ENCODE peak calls at places on chromosome 16, in five cellular contexts. T, C, D, I and F are unnamed samples.

GRCh38 chr16:54006693-54007092 is 279.9 kb downstream of the IRX3 start:
- DNase-seq in T (no peak), I (no peak), C (no peak), D (no peak), F (no peak)

GRCh38 chr16:85206472-85207356 is 94.4 kb upstream of the CIBAR2 start:
- DNase-seq in T (peak; percentile 75), C (no peak), D (no peak), I (peak; percentile 69), F (no peak)

GRCh38 chr16:4386452-4386813 is 14.8 kb downstream of the VASN start:
- DNase-seq in D (no peak), T (no peak), C (no peak), I (no peak), F (no peak)

GRCh38 chr16:11299865-11300559 is 18.9 kb upstream of the PRM1 start:
- DNase-seq in I (no peak), D (no peak), T (no peak), C (no peak), F (no peak)

GRCh38 chr16:83137894-83138293 is 511.1 kb downstream of the CDH13 start:
- DNase-seq in C (no peak), I (no peak), D (peak; percentile 15), T (no peak), F (no peak)

GRCh38 chr16:58062821-58063220 is 37.3 kb downstream of the MMP15 start:
- DNase-seq in D (no peak), C (no peak), I (no peak), T (no peak), F (no peak)

GRCh38 chr16:2691491-2692248 is 9.3 kb downstream of the KCTD5 start:
- DNase-seq in T (no peak), I (peak; percentile 81), D (no peak), C (no peak), F (no peak)

GRCh38 chr16:79505344-79505743 is 95.2 kb downstream of the MAF start:
- DNase-seq in T (no peak), I (no peak), C (no peak), D (no peak), F (no peak)

GRCh38 chr16:17104654-17105053 is 366.1 kb downstream of the XYLT1 start:
- DNase-seq in I (no peak), D (no peak), T (no peak), C (no peak), F (no peak)

GRCh38 chr16:23009075-23009474 is 140.2 kb downstream of the USP31 start:
- DNase-seq in T (no peak), C (no peak), D (no peak), I (no peak), F (no peak)

GRCh38 chr16:8611886-8612595 is 9.5 kb upstream of the METTL22 start:
- DNase-seq in D (no peak), T (no peak), C (no peak), I (no peak), F (no peak)

GRCh38 chr16:50301626-50302471 is 35.5 kb downstream of the ADCY7 start:
- DNase-seq in D (no peak), I (peak; percentile 54), C (no peak), T (peak; percentile 68), F (no peak)

GRCh38 chr16:75555213-75555706 is 792 bp downstream of the TMEM231 start:
- DNase-seq in I (peak; percentile 92), D (peak; percentile 55), C (peak; percentile 42), T (peak; percentile 81), F (peak; percentile 64)

GRCh38 chr16:89442990-89443726 is 47.2 kb downstream of the ANKRD11 start:
- DNase-seq in I (peak; percentile 67), D (peak; percentile 57), C (peak; percentile 64), T (no peak), F (no peak)

GRCh38 chr16:58773870-58774269 is 39.8 kb upstream of the GOT2 start:
- DNase-seq in T (no peak), D (no peak), C (no peak), I (no peak), F (no peak)

GRCh38 chr16:582614-583331 is 7.1 kb upstream of the RAB40C start:
- DNase-seq in D (no peak), I (no peak), C (no peak), T (no peak), F (no peak)

GRCh38 chr16:59573528-59574271 is 839.6 kb upstream of the GOT2 start:
- DNase-seq in D (no peak), T (no peak), C (no peak), I (no peak), F (no peak)

GRCh38 chr16:57305159-57305811 is 20.8 kb upstream of the PLLP start:
- DNase-seq in T (peak; percentile 40), D (no peak), I (no peak), C (no peak), F (no peak)

GRCh38 chr16:85019659-85020245 is 7.8 kb upstream of the KIAA0513 start:
- DNase-seq in I (no peak), C (no peak), T (peak; percentile 81), D (no peak), F (no peak)

GRCh38 chr16:49836218-49836617 is 19.7 kb downstream of the ZNF423 start:
- DNase-seq in C (no peak), D (no peak), T (no peak), I (no peak), F (no peak)

GRCh38 chr16:52671560-52671959 is 124.6 kb upstream of the TOX3 start:
- DNase-seq in I (no peak), C (no peak), T (no peak), D (no peak), F (no peak)

GRCh38 chr16:54938351-54939346 is 8.0 kb downstream of the IRX5 start:
- DNase-seq in D (no peak), I (no peak), C (no peak), T (peak; percentile 75), F (no peak)

GRCh38 chr16:74451951-74452758 is 30.9 kb upstream of the CLEC18B start:
- DNase-seq in I (no peak), C (no peak), T (no peak), D (no peak), F (no peak)

GRCh38 chr16:56795011-56795410 is 65.1 kb downstream of the NUP93 start:
- DNase-seq in I (no peak), D (no peak), C (no peak), T (no peak), F (no peak)

GRCh38 chr16:30112197-30113030 is 923 bp downstream of the GDPD3 start:
- DNase-seq in D (no peak), T (peak; percentile 81), I (peak; percentile 62), C (no peak), F (no peak)

GRCh38 chr16:87582221-87582965 is 19.9 kb upstream of the JPH3 start:
- DNase-seq in C (no peak), I (peak; percentile 67), D (no peak), T (peak; percentile 64), F (no peak)

GRCh38 chr16:16144416-16144815 is 78.9 kb downstream of the ABCC6 start:
- DNase-seq in D (no peak), I (no peak), T (no peak), C (no peak), F (no peak)

GRCh38 chr16:30602595-30603277 is 7.5 kb downstream of the ZNF689 start:
- DNase-seq in T (no peak), D (no peak), I (peak; percentile 60), C (no peak), F (no peak)

GRCh38 chr16:80824623-80825364 is 20.4 kb upstream of the CDYL2 start:
- DNase-seq in T (no peak), C (no peak), D (peak; percentile 27), I (no peak), F (no peak)

GRCh38 chr16:86982347-86982596 is 334.9 kb downstream of the C16orf95 start:
- DNase-seq in C (no peak), I (no peak), T (no peak), D (no peak), F (no peak)

GRCh38 chr16:876523-877241 is 76.1 kb upstream of the GNG13 start:
- DNase-seq in T (no peak), C (no peak), D (no peak), I (no peak), F (no peak)

GRCh38 chr16:53542283-53542682 is 39.3 kb upstream of the AKTIP start:
- DNase-seq in T (no peak), I (no peak), D (no peak), C (no peak), F (no peak)

GRCh38 chr16:79213214-79213613 is 387.3 kb downstream of the MAF start:
- DNase-seq in I (no peak), T (no peak), C (no peak), D (no peak), F (no peak)

GRCh38 chr16:50835358-50836060 is 93.6 kb downstream of the CYLD start:
- DNase-seq in D (no peak), C (no peak), T (no peak), I (no peak), F (no peak)

GRCh38 chr16:67349172-67349571 is 22.6 kb downstream of the LRRC36 start:
- DNase-seq in T (no peak), C (no peak), I (no peak), D (no peak), F (no peak)
- TF ChIP-seq CTCF in T (peak; percentile 57), C (peak; percentile 62), I (no peak), D (peak; percentile 31), F (no peak)

GRCh38 chr16:29107299-29107698 is 122.4 kb downstream of the LAT start:
- DNase-seq in I (no peak), C (no peak), D (no peak), T (no peak), F (no peak)
- TF ChIP-seq CTCF in I (no peak), C (no peak), D (no peak), T (no peak), F (no peak)

GRCh38 chr16:68372806-68373205 is 62.0 kb downstream of the PRMT7 start:
- DNase-seq in D (no peak), T (no peak), I (no peak), C (no peak), F (no peak)

GRCh38 chr16:68374961-68375660 is 64.3 kb downstream of the PRMT7 start:
- DNase-seq in I (no peak), C (no peak), T (no peak), D (no peak), F (no peak)

GRCh38 chr16:68373528-68374250 is 62.9 kb downstream of the PRMT7 start:
- DNase-seq in T (no peak), D (no peak), I (no peak), C (no peak), F (no peak)

GRCh38 chr16:68375801-68376536 is 65.2 kb downstream of the PRMT7 start:
- DNase-seq in I (no peak), D (no peak), T (no peak), C (no peak), F (no peak)

DNA sequence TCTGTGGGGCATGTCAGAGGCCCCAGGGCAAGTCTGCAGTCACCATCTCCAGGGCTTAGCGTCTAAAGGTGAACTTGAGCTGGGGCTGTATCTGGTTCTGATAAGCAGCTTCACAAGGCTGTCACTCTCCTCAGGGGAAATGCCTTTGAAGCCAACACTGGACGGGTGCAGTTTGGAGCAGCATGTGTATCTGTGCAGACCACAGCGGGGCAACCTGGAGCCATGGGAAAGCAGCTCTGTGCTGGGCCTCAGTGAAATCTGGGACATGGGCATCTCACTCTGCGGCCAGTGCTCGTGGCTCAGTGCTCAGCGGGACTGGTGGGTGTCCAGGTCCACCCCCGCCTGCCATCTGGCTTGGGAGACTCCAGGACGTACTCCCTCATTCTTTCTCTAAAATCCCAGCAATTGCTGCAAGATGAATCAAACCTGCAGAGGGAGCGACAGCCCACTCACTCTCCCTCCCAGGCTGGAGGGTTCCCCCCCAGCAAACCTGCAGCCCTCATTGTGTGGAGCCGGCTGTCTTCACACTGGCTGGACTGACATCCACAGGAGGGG is 63.5 kb downstream of the PRMT7 start:
- DNase-seq in I (no peak), D (no peak), C (no peak), T (no peak), F (no peak)
- TF ChIP-seq CTCF in I (no peak), D (no peak), C (no peak), T (no peak), F (no peak)

GRCh38 chr16:81900014-81900413 is 111.3 kb downstream of the SDR42E1 start:
- DNase-seq in I (no peak), D (no peak), T (no peak), C (no peak), F (no peak)
- TF ChIP-seq CTCF in I (no peak), D (no peak), T (no peak), C (no peak), F (no peak)